ENCODE peak calls at places on chromosomes 11 and 22, in eight cellular contexts. I is OCI-LY7; T is GM12878; M is AG10803; U is PC-3; Q is thyroid gland; C is CD4-positive, alpha-beta T cell; H is A549. B is an unnamed sample.

GRCh38 chr22:22245935-22246525 is 1.4 kb downstream of the VPREB1 start:
- DNase-seq in I (no peak), T (no peak), M (no peak), U (no peak), Q (no peak), C (no peak), H (no peak), B (no peak)

GRCh38 chr11:64803163-64803845 is at the start of gene MAP4K2:
- DNase-seq in I (peak; percentile 91), T (peak; percentile 3), M (peak; percentile 74), U (peak; percentile 93), Q (peak; percentile 89), C (peak; percentile 78), H (peak; percentile 77), B (peak; percentile 82)

GRCh38 chr11:35237860-35238715 is 99.1 kb downstream of the CD44 start:
- DNase-seq in I (peak; percentile 83), T (peak; percentile 35), M (no peak), U (peak; percentile 59), Q (peak; percentile 46), C (no peak), H (peak; percentile 72), B (peak; percentile 54)

GRCh38 chr11:86784247-86784681 is 16.1 kb upstream of the PRSS23 start:
- DNase-seq in I (no peak), T (no peak), M (peak; percentile 75), U (peak; percentile 8), Q (no peak), C (no peak), H (no peak), B (no peak)

GRCh38 chr22:36419912-36420882 is 32.4 kb upstream of the MYH9 start:
- DNase-seq in I (no peak), T (no peak), M (peak; percentile 26), U (no peak), Q (peak; percentile 78), C (no peak), H (no peak), B (no peak)

GRCh38 chr22:23926561-23926960 is 32.4 kb downstream of the MIF start:
- DNase-seq in I (no peak), T (no peak), M (no peak), U (no peak), Q (no peak), C (no peak), H (no peak), B (no peak)

GRCh38 chr22:17920145-17920605 is 104.2 kb downstream of the MICAL3 start:
- DNase-seq in I (no peak), T (no peak), M (no peak), U (no peak), Q (peak; percentile 86), C (no peak), H (no peak), B (no peak)

GRCh38 chr11:17387811-17388210 is 648 bp downstream of the KCNJ11 start:
- DNase-seq in I (no peak), T (no peak), M (no peak), U (no peak), Q (no peak), C (no peak), H (no peak), B (no peak)

GRCh38 chr22:44925465-44926123 is 84.2 kb downstream of the PHF21B start:
- DNase-seq in I (no peak), T (no peak), M (no peak), U (no peak), Q (no peak), C (no peak), H (no peak), B (no peak)

GRCh38 chr11:47004595-47005033 is 68.1 kb downstream of the CSTPP1 start:
- DNase-seq in I (peak; percentile 67), T (no peak), M (peak; percentile 98), U (peak; percentile 15), Q (peak; percentile 83), C (no peak), H (peak; percentile 19), B (peak; percentile 66)

GRCh38 chr11:107042748-107043147 is 24.5 kb upstream of the GUCY1A2 start:
- DNase-seq in I (no peak), T (no peak), M (no peak), U (no peak), Q (no peak), C (no peak), H (no peak), B (no peak)

DNA sequence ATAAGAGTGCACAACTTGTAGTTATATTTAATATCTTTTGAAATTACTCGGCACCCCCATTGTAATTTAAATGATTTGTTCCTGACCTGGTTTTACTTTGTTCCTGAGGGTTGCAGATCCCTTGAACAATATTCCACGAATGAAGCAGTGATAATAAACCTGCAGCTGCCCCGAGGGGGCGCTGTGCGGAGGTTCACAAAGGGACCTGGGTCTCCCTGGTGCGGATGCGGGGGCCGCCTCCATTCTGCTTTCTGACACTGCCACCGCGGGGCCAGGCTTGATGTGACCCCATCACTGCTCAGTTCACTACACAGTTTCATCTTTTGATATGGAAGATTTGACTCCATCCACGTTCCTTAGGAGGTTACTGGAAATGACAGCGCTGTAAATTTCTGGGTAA is 62.9 kb upstream of the PRODH start:
- DNase-seq in I (peak; percentile 4), T (no peak), M (no peak), U (no peak), Q (no peak), C (no peak), H (no peak), B (no peak)
- TF ChIP-seq CTCF in I (peak; percentile 70), T (no peak), M (no peak), U (peak; percentile 48), Q (no peak), C (no peak), H (no peak), B (no peak)

GRCh38 chr11:13534358-13534757 is 38.6 kb upstream of the PTH start:
- DNase-seq in I (no peak), T (no peak), M (no peak), U (no peak), Q (no peak), C (no peak), H (no peak), B (no peak)

GRCh38 chr11:13538044-13538443 is 42.2 kb upstream of the PTH start:
- DNase-seq in I (no peak), T (no peak), M (no peak), U (no peak), Q (no peak), C (no peak), H (no peak), B (no peak)

DNA sequence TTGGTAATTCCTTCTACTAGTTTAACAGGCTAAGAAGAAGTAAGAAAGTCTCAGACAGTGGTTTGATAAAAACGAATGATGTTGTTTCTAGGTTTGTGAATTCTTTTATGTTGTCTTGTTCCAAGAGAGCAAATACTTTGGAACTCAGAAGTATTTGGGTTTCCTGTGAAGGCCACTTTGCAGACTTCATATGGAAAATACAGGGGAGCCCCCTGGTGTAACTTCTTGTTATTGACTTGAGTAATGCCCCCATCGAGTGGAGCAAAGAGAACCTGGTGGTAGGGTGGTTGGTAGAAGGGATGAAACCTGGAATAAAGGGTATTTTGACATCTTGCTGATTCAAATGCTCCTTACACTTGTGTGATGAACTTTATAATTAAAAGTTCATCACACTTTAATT is 40.0 kb upstream of the PTH start:
- DNase-seq in I (peak; percentile 11), T (no peak), M (no peak), U (peak; percentile 2), Q (no peak), C (no peak), H (peak; percentile 15), B (no peak)
- TF ChIP-seq CTCF in I (peak; percentile 40), T (no peak), M (no peak), U (no peak), Q (no peak), C (no peak), H (no peak), B (no peak)

DNA sequence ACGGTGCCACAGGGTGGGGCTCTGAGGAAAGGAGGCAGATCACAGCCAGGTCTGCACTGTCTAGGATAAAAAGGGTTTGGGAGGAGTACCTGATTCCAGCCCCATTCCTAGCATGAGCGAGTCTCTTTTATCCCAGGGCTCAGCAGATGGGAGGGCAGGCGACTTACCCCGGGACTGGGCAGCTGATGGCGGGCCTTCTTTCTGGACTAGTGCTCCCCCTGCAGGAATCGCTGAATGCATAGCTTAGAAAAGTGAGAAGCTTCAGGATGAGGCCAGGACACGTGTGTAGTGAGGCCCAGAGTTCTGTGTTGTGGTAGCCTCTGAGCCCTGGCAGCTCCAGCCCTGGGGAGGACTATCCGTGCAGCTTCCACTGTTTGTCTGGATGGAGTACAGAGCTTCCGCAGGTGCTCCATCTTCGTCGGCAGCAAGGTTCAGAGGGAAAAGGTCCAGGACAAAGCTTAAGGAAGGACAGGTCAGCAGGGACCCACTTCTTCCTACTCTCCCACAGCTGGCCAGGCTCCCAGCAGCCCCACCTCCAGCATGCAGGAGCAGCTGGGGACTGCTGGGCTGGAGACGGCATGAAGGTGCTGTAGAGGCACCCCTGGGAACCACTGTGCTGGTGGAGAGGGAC is 30.4 kb downstream of the COMMD9 start:
- DNase-seq in I (peak; percentile 12), T (no peak), M (peak; percentile 81), U (peak; percentile 74), Q (no peak), C (no peak), H (peak; percentile 68), B (peak; percentile 56)
- TF ChIP-seq CTCF in I (peak; percentile 61), T (peak; percentile 45), M (peak; percentile 81), U (peak; percentile 77), Q (no peak), C (no peak), H (peak; percentile 68), B (no peak)

GRCh38 chr11:134120921-134121526 is 52.2 kb downstream of the JAM3 start:
- DNase-seq in I (no peak), T (no peak), M (peak; percentile 67), U (no peak), Q (no peak), C (no peak), H (no peak), B (no peak)

GRCh38 chr11:134120143-134120850 is 51.4 kb downstream of the JAM3 start:
- DNase-seq in I (no peak), T (no peak), M (peak; percentile 96), U (no peak), Q (peak; percentile 42), C (no peak), H (no peak), B (no peak)

GRCh38 chr11:134125507-134125906 is 56.6 kb downstream of the JAM3 start:
- DNase-seq in I (no peak), T (no peak), M (no peak), U (no peak), Q (no peak), C (no peak), H (no peak), B (no peak)

GRCh38 chr11:134126197-134126822 is 57.4 kb downstream of the JAM3 start:
- DNase-seq in I (no peak), T (no peak), M (peak; percentile 92), U (peak; percentile 20), Q (no peak), C (no peak), H (no peak), B (no peak)

DNA sequence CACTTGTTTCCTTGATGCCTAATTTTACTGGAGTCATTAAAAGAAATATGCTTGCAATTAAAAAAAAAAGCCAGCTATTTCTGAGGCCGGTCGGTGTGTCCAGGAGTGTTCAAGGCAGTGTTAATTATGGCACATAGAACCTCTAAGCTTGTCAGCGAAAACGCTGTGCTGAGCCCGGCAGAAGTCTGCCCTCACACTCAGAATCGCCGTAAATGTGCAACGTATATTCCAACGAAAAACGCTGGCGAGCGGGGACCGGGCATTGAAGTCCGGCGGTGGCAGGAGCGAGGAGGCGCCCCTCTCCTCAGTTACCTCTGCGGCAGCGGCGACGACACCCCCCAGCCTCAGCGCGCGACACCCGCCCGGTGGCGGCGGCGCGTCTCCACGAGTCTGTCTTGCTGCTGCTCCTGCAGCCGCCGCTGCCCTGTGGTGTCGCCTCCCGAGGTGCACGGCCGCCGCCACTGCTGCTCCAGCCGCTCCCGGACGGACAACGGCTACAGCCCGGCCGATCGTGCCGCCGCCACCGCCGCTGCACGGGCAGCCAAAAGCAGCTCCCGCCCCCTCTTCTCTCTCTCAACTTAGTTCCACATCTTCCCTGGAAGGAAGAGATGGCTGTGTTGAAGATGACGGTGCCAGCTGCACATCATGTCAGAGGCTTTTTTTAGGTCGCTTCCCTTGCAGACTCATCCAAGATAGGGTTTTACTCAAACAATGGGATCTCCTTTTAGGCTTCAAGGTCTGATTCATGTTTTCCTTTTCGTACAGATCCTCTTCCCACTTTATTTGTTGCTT is 56.0 kb downstream of the JAM3 start:
- DNase-seq in I (no peak), T (no peak), M (peak; percentile 36), U (no peak), Q (peak; percentile 59), C (no peak), H (no peak), B (no peak)
- TF ChIP-seq CTCF in I (no peak), T (no peak), M (no peak), U (no peak), Q (no peak), C (no peak), H (no peak), B (no peak)